ENCODE peak calls at places on chromosomes 11 and 22, in ten cellular contexts. W is GM20000, Q is A549, A is retinal pigment epithelial cell, U is brain microvascular endothelial cell, V is sigmoid colon, J is stomach, C is ascending aorta, X is GM12864, H is mucosa of descending colon. N is an unnamed sample.

GRCh38 chr11:120538707-120539106 is 27.2 kb downstream of the GRIK4 start:
- DNase-seq in W (no peak), Q (no peak), A (no peak), U (no peak), V (no peak), J (no peak), C (no peak), X (no peak), H (no peak), N (no peak)

GRCh38 chr11:10379871-10380568 is 75.0 kb upstream of the AMPD3 start:
- DNase-seq in W (no peak), Q (peak), A (no peak), U (no peak), V (no peak), J (no peak), C (no peak), X (no peak), H (no peak), N (no peak)

GRCh38 chr11:36365937-36366336 is 69.8 kb downstream of the PRR5L start:
- DNase-seq in W (no peak), Q (no peak), A (no peak), U (no peak), V (no peak), J (no peak), C (no peak), X (no peak), H (no peak), N (no peak)

GRCh38 chr11:6875761-6876160 is 664 bp upstream of the OR10A4 start:
- DNase-seq in W (no peak), Q (no peak), A (no peak), U (no peak), V (no peak), J (no peak), C (no peak), X (no peak), H (no peak), N (no peak)

GRCh38 chr22:49662681-49663080 is 165.0 kb downstream of the BRD1 start:
- DNase-seq in W (no peak), Q (no peak), A (no peak), U (no peak), V (no peak), J (no peak), C (no peak), X (no peak), H (no peak), N (no peak)

GRCh38 chr11:12285811-12286222 is 91.6 kb upstream of the PARVA start:
- DNase-seq in W (no peak), Q (no peak), A (no peak), U (peak), V (no peak), J (peak), C (no peak), X (no peak), H (no peak), N (no peak)

GRCh38 chr11:128694618-128695481 is 978 bp downstream of the FLI1 start:
- DNase-seq in W (peak), Q (no peak), A (no peak), U (no peak), V (peak), J (no peak), C (no peak), X (no peak), H (peak), N (no peak)

GRCh38 chr11:67631427-67631826 is 1.7 kb upstream of the NUDT8 start:
- DNase-seq in W (no peak), Q (no peak), A (no peak), U (no peak), V (no peak), J (no peak), C (no peak), X (no peak), H (peak), N (no peak)

GRCh38 chr11:120532511-120533196 is 21.1 kb downstream of the GRIK4 start:
- DNase-seq in W (no peak), Q (no peak), A (no peak), U (no peak), V (no peak), J (no peak), C (no peak), X (no peak), H (no peak), N (no peak)

GRCh38 chr11:16883179-16883578 is 131.0 kb downstream of the PLEKHA7 start:
- DNase-seq in W (no peak), Q (peak), A (no peak), U (no peak), V (no peak), J (peak), C (no peak), X (no peak), H (no peak), N (no peak)

DNA sequence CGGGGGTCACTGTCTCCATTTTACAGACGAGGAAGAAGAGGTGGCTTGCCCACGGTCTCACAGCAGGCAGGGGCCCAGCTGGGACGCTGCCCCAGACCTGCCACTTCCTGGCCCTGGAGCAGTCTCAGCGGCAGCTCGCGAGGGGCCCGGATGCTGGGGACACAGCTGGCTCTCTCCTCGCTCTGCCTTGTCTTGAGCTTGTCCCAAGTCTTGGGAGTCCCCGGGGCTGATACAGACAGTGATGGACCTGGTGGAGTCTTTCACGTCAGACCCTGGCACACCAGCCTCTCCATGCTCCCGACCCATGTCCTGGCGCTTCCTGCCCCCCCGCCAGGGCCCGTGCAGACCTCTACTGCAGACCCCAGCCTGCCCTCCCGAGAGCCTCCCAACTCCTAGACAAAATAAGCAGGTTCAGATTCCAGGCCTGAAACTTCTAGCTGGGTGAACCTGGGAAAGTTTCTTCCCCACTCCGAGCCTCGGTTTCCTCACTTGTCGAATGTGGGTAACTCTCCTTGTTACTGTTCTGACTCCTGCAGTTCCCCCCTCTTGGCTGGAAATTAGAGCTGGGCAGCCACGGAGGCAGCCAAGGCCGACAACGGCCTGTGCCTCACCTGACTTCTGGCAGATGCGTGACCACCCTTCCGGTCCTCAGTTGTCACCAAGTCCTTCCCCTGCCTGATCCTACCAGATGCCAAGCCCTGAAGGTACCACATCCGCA is 145.4 kb downstream of the CACNA1I start:
- DNase-seq in W (no peak), Q (no peak), A (no peak), U (no peak), V (no peak), J (no peak), C (no peak), X (no peak), H (no peak), N (no peak)
- TF ChIP-seq CTCF in W (no peak), Q (no peak), A (no peak), U (no peak), V (no peak), J (no peak), C (no peak), X (no peak), H (no peak), N (no peak)

GRCh38 chr22:46296257-46297150 is at the start of gene GTSE1:
- DNase-seq in W (peak), Q (peak), A (peak), U (peak), V (peak), J (peak), C (peak), X (peak), H (peak), N (peak)
- TF ChIP-seq CTCF in W (no peak), Q (no peak), A (peak), U (no peak), V (no peak), J (no peak), C (peak), X (peak), H (peak), N (no peak)

GRCh38 chr11:13962198-13962561 is 343 bp upstream of the SPON1 start:
- DNase-seq in W (no peak), Q (no peak), A (no peak), U (no peak), V (no peak), J (no peak), C (no peak), X (no peak), H (no peak), N (no peak)
- TF ChIP-seq CTCF in W (no peak), Q (no peak), A (no peak), U (no peak), V (no peak), J (no peak), C (no peak), X (no peak), H (no peak), N (no peak)

GRCh38 chr11:22192289-22192641 is 620 bp upstream of the ANO5 start:
- DNase-seq in W (no peak), Q (peak), A (no peak), U (no peak), V (no peak), J (peak), C (no peak), X (no peak), H (peak), N (no peak)
- TF ChIP-seq CTCF in W (peak), Q (peak), A (peak), U (no peak), V (peak), J (no peak), C (peak), X (peak), H (no peak), N (no peak)

GRCh38 chr11:108880510-108880909 is 215.6 kb downstream of the DDX10 start:
- DNase-seq in W (no peak), Q (no peak), A (no peak), U (no peak), V (no peak), J (no peak), C (no peak), X (no peak), H (no peak), N (no peak)
- TF ChIP-seq CTCF in W (no peak), Q (no peak), A (no peak), U (no peak), V (no peak), J (no peak), C (no peak), X (no peak), H (no peak), N (no peak)

GRCh38 chr11:40125054-40125453 is 1334.4 kb downstream of the LRRC4C start:
- DNase-seq in W (no peak), Q (no peak), A (peak), U (no peak), V (no peak), J (no peak), C (no peak), X (no peak), H (no peak), N (no peak)
- TF ChIP-seq CTCF in W (no peak), Q (no peak), A (no peak), U (no peak), V (no peak), J (no peak), C (peak), X (no peak), H (no peak), N (no peak)

DNA sequence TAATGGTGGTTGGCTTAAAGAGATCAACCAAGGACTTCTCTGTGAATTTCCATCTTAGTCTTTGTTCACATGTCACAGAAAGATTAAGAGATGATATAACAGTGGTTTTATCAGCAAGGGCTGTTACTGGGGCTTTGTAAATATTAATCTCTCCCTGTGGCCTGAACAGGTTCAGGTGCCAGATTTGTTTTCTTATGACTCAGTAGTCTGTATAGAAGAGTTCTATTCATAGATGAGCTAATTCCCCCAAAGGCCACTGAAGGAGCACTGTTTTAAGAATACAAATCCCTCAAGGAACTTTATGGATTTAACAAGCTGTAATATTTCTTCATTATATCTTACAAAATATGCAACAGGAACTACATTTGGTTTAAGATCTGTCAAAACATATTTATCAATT is 50.4 kb downstream of the TCP11L1 start:
- DNase-seq in W (no peak), Q (peak), A (peak), U (peak), V (no peak), J (no peak), C (no peak), X (no peak), H (no peak), N (no peak)
- TF ChIP-seq CTCF in W (no peak), Q (no peak), A (no peak), U (peak), V (no peak), J (no peak), C (no peak), X (no peak), H (no peak), N (no peak)

DNA sequence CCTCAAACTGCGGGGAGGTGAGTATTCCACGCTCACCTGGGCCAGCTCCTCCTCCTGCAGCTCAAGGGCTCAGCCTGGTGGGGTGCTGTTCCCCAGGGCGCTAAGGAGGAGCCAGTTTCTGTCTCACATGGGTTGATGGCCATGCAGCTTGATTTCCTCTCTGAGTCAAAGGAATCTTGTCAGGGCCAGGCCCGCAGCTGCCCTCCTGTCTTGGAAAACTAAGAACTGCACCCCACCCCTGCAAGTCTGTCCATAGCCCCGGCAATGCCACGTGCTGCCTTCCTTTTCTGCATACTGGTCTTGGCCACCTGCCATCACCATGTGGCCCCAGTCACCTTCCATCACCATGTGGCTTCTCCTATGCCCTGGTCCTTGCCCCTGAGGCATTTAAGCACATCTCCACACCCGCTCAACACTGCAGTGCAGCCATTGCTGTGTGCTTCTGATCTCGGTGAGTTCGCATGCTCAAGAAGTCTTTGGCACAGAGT is 35.2 kb upstream of the CLDN5 start:
- DNase-seq in W (no peak), Q (no peak), A (no peak), U (no peak), V (peak), J (no peak), C (no peak), X (no peak), H (no peak), N (no peak)
- TF ChIP-seq CTCF in W (no peak), Q (no peak), A (no peak), U (no peak), V (no peak), J (no peak), C (no peak), X (no peak), H (no peak), N (no peak)

DNA sequence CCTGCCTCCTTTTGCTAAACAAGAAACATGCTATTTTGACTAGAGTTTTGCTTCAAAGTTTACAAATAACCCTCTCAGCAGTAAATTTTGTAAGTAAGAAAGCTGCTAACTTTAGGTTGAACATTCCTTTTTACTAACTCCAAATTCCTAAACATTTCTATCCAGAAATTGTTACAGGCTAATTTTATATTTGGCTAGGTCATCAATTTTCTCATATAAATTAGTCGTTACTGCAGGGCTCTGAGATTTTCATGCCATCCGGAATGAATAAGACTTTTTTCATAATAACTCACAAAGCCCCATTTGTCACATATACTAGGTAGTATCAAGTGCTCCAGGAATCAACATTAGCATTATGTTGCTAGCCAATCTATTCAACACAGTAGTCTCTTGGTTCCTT is 143.1 kb downstream of the METTL15 start:
- DNase-seq in W (no peak), Q (no peak), A (no peak), U (no peak), V (no peak), J (no peak), C (no peak), X (no peak), H (no peak), N (no peak)
- TF ChIP-seq CTCF in W (no peak), Q (no peak), A (no peak), U (no peak), V (no peak), J (no peak), C (no peak), X (no peak), H (no peak), N (no peak)